ENCODE peak calls at places on chromosomes 7 and 10, in seven cellular contexts. Z is PC-3, Y is hepatocyte, D is MM.1S, N is GM23338, G is neural progenitor cell, H is HCT116. B is an unnamed sample.

GRCh38 chr7:29806131-29806792 is at the start of gene WIPF3:
- DNase-seq in Z (peak), N (peak), H (peak), Y (peak), D (peak), G (peak), B (peak)

GRCh38 chr10:13917791-13918190 is 331.0 kb downstream of the PRPF18 start:
- DNase-seq in Z (no peak), Y (no peak), N (no peak), D (no peak), G (no peak), H (no peak), B (no peak)

GRCh38 chr10:14532473-14533251 is 201.9 kb upstream of the FRMD4A start:
- DNase-seq in D (no peak), Z (peak), G (no peak), H (no peak), Y (peak), N (no peak), B (no peak)

GRCh38 chr7:127782550-127783266 is 130.7 kb downstream of the SND1 start:
- DNase-seq in D (no peak), G (no peak), Y (no peak), N (no peak), H (no peak), Z (no peak), B (peak)

GRCh38 chr7:66952343-66953043 is 31.5 kb downstream of the TMEM248 start:
- DNase-seq in N (no peak), D (no peak), Y (peak), Z (peak), G (no peak), H (peak), B (peak)

GRCh38 chr7:157470699-157471098 is 133.9 kb downstream of the DNAJB6 start:
- DNase-seq in N (no peak), G (no peak), D (no peak), H (no peak), Y (no peak), Z (no peak), B (no peak)

GRCh38 chr7:110084177-110084807 is 1006.6 kb upstream of the LRRN3 start:
- DNase-seq in D (no peak), Y (peak), Z (no peak), N (no peak), H (no peak), G (no peak), B (no peak)

GRCh38 chr7:138804618-138805017 is 6.6 kb upstream of the ATP6V0A4 start:
- DNase-seq in H (no peak), D (no peak), N (no peak), Z (no peak), G (no peak), Y (no peak), B (no peak)

GRCh38 chr7:11847336-11847735 is 15.3 kb upstream of the THSD7A start:
- DNase-seq in G (no peak), N (no peak), H (no peak), Y (no peak), Z (no peak), D (no peak), B (peak)

GRCh38 chr7:140551334-140552239 is 72.3 kb upstream of the MKRN1 start:
- DNase-seq in G (no peak), H (no peak), D (no peak), N (no peak), Z (no peak), Y (no peak), B (no peak)

DNA sequence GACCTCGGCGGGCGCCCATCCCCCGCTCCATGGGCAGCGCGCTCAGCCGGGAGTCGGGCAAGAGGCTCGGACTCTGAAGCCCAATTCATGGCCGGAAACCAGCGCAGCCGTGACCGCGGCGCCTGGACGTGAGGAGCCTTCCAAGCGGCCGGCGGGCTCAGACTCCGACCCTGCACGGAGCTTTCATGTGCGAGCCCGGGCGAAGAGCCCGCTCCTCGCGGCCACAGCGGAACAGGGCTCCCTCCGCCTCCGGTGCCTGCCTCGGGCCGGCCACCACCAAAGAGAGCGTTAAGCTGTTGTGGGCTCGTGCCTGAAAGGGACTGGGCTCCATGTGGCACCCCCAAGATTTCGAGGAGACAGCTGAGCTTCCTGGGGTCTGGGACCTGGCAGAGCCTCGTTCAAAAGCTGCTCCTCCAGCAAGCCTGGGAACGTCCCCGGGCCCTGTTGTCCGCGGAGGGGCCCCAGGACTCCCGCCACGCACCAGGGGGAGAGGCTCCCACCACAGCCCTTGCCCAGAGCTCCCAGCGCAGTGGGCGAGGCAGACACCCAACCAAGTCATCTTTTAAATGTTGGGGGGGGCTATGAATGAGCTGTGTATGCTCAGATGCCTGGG is 850 bp upstream of the GRID1 start:
- DNase-seq in Y (no peak), N (peak), Z (no peak), D (no peak), H (no peak), G (peak), B (peak)
- TF ChIP-seq EZH2 in Y (no peak), N (peak), Z (no peak), D (no peak), H (no peak), G (peak), B (no peak)

GRCh38 chr7:51029131-51029530 is 246.4 kb upstream of the GRB10 start:
- DNase-seq in Z (no peak), D (no peak), Y (no peak), H (no peak), N (no peak), G (no peak), B (no peak)

GRCh38 chr7:51027256-51028127 is 244.8 kb upstream of the GRB10 start:
- DNase-seq in D (no peak), Y (no peak), G (no peak), N (no peak), Z (no peak), H (no peak), B (no peak)

GRCh38 chr7:51028128-51028830 is 245.6 kb upstream of the GRB10 start:
- DNase-seq in Y (no peak), G (no peak), H (no peak), Z (no peak), D (no peak), N (no peak), B (no peak)

GRCh38 chr7:51031216-51031615 is 248.5 kb upstream of the GRB10 start:
- DNase-seq in Y (no peak), D (no peak), N (no peak), Z (no peak), H (no peak), G (no peak), B (no peak)

GRCh38 chr7:51029586-51030230 is 247.0 kb upstream of the GRB10 start:
- DNase-seq in N (no peak), D (no peak), H (no peak), Y (no peak), Z (peak), G (no peak), B (peak)
- TF ChIP-seq EZH2phosphoT487 in N (no peak), D (no peak), H (no peak), Y (no peak), Z (no peak), G (no peak), B (no peak)

DNA sequence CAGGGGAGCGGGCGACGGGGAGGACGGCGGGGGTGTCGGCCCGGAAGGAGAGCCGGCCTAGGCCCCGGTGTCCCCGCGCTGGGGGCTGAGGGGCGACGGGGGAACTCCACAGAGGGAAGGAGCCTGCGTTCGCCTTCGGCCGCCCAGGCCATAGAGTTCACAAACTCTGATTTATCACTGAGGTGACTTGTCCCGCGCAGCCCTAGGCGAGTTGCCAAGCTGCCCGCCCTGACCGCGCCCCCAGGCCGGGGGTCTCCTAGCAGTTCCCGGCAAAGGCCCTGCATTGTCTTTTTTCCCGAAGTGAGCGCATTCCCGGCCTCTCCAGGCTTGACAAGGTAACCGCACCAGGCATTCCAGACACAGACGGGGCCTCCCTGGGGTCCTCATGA is 2.9 kb upstream of the NKX6-2 start:
- DNase-seq in Z (no peak), N (peak), Y (no peak), G (peak), D (no peak), H (no peak), B (no peak)
- TF ChIP-seq EZH2 in Z (no peak), N (no peak), Y (peak), G (peak), D (no peak), H (no peak), B (peak)

DNA sequence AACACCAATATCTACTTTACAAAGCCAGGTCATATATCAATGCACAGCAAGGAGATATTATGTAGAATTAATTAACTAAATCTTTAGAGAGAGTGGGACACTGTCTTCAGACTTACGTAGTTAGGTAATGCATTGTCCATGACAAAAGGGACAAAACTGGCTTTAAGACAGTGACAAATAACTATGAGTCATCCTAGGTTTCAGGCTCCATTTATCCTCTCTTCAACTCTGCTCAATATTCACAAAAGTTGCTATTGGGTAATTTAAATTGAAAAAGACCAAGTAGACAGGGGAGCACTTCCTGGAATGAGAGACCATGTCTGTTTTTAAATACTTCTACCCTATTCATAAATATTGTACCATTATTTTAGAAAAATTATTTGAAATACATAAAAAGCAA is 464.5 kb downstream of the ARL4A start:
- DNase-seq in G (no peak), Y (no peak), N (no peak), H (no peak), D (no peak), Z (peak), B (no peak)
- TF ChIP-seq EZH2phosphoT487 in G (no peak), Y (no peak), N (no peak), H (no peak), D (no peak), Z (no peak), B (no peak)

GRCh38 chr7:25179771-25180591 is 48.3 kb downstream of the NPVF start:
- DNase-seq in Z (peak), H (peak), N (peak), D (peak), G (peak), Y (peak), B (peak)
- TF ChIP-seq EZH2 in Z (no peak), H (no peak), N (no peak), D (no peak), G (no peak), Y (no peak), B (no peak)

GRCh38 chr10:21292763-21293517 is 232.5 kb downstream of the SKIDA1 start:
- DNase-seq in Z (peak), G (peak), H (peak), Y (peak), D (no peak), N (peak), B (peak)
- TF ChIP-seq EZH2phosphoT487 in Z (no peak), G (no peak), H (no peak), Y (no peak), D (no peak), N (no peak), B (peak)

DNA sequence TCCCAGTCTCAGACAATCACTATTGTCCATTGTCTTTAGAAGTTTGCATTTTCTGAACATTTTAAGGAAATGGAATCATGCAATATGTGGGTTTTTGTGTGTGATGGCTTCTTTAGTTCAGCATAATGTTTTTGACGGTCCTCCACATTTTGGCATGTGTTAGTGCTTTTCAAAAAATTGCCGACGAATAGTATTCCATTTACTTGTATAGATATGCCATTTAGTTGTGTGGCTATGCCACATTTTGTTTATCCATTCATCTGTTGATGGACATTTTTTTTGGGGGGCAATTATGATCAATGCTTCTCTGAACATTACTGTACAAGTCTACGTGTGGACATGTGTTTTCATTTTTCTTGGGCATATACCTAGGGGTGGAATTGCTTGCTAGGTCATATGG is 12.0 kb upstream of the LAMB4 start:
- DNase-seq in Z (no peak), H (no peak), G (no peak), D (no peak), N (no peak), Y (no peak), B (no peak)
- TF ChIP-seq EZH2 in Z (no peak), H (no peak), G (no peak), D (no peak), N (no peak), Y (no peak), B (no peak)

DNA sequence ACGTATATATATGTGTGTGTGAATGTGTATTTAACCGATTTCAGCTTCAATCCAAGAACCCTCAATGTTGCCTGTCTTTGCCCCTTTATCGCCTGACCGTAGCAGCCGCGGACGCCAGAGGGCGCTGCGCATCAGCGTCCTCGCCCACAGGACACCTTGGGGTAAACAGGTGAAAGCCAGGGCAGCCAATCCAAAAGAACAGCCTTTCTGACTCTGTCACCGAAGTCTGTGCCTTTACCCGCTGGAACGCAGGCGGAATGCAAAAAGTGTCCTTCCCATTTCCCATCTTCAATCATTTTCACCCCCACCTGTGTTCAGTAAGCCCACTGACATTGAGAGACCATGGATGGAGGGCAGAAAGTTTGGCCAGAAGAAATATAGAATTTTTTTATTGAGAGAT is 3.6 kb downstream of the NXPH1 start:
- DNase-seq in Y (peak), H (peak), Z (peak), D (peak), G (peak), N (peak), B (peak)
- TF ChIP-seq EZH2phosphoT487 in Y (no peak), H (no peak), Z (no peak), D (no peak), G (no peak), N (no peak), B (no peak)

GRCh38 chr7:27142562-27143021 is 889 bp downstream of the HOXA5 start:
- DNase-seq in G (no peak), Z (no peak), H (no peak), D (no peak), N (no peak), Y (no peak), B (no peak)
- TF ChIP-seq EZH2 in G (peak), Z (no peak), H (no peak), D (no peak), N (peak), Y (peak), B (no peak)